ENCODE peak calls at places on chromosome 15, in four cellular contexts. R, L, M and T are unnamed samples.

GRCh38 chr15:99682455-99682854 is 50.8 kb downstream of the LYSMD4 start:
- DNase-seq in R (no peak), L (no peak), M (no peak), T (no peak)

GRCh38 chr15:77009646-77010311 is 14.9 kb downstream of the PSTPIP1 start:
- DNase-seq in R (no peak), L (no peak), M (no peak), T (no peak)

GRCh38 chr15:95401586-95401985 is 928.9 kb upstream of the NR2F2 start:
- DNase-seq in M (no peak), L (no peak), R (no peak), T (no peak)

GRCh38 chr15:71971905-71972304 is 146.0 kb downstream of the MYO9A start:
- DNase-seq in L (no peak), R (no peak), M (no peak), T (no peak)

GRCh38 chr15:63983071-63983711 is 63.1 kb downstream of the DAPK2 start:
- DNase-seq in R (peak; percentile 28), M (no peak), L (no peak), T (no peak)

GRCh38 chr15:66706225-66706732 is 4.2 kb downstream of the SMAD6 start:
- DNase-seq in L (no peak), M (no peak), R (no peak), T (no peak)

GRCh38 chr15:33923446-33923845 is 44.9 kb upstream of the CHRM5 start:
- DNase-seq in M (no peak), L (no peak), R (no peak), T (no peak)

GRCh38 chr15:39783244-39783820 is 691 bp upstream of the FSIP1 start:
- DNase-seq in M (no peak), R (peak; percentile 25), L (no peak), T (no peak)

GRCh38 chr15:99097441-99098410 is 7.2 kb upstream of the SYNM start:
- DNase-seq in R (no peak), M (no peak), L (no peak), T (no peak)

GRCh38 chr15:91988071-91988470 is 134.6 kb downstream of the SLCO3A1 start:
- DNase-seq in R (no peak), L (no peak), M (no peak), T (no peak)

GRCh38 chr15:45855210-45855906 is 220.5 kb downstream of the SQOR start:
- DNase-seq in M (no peak), R (no peak), L (no peak), T (no peak)